ENCODE peak calls at places on chromosomes 12 and 14, in four cellular contexts. C is heart left ventricle, A is mucosa of descending colon, G is fibroblast of lung. Y is an unnamed sample.

GRCh38 chr12:6567824-6568617 is at the start of gene NOP2:
- DNase-seq in C (peak), A (peak), G (peak), Y (peak)

GRCh38 chr14:30389901-30390394 is 169.0 kb upstream of the G2E3 start:
- DNase-seq in C (no peak), A (no peak), G (no peak), Y (no peak)

GRCh38 chr12:94643585-94643984 is 6.8 kb downstream of the TMCC3 start:
- DNase-seq in C (no peak), A (no peak), G (no peak), Y (no peak)

GRCh38 chr12:71472441-71472911 is 32.9 kb downstream of the LGR5 start:
- DNase-seq in C (no peak), A (no peak), G (no peak), Y (no peak)

GRCh38 chr14:24715239-24715638 is 81.2 kb upstream of the GZMB start:
- DNase-seq in C (no peak), A (no peak), G (no peak), Y (no peak)

GRCh38 chr14:99427632-99428315 is 52.9 kb downstream of the SETD3 start:
- DNase-seq in C (no peak), A (no peak), G (no peak), Y (peak)

GRCh38 chr12:69570545-69571399 is 14.5 kb upstream of the CCT2 start:
- DNase-seq in C (peak), A (no peak), G (peak), Y (no peak)

GRCh38 chr12:62613092-62613491 is 146.5 kb downstream of the MON2 start:
- DNase-seq in C (no peak), A (no peak), G (no peak), Y (no peak)

GRCh38 chr12:115313929-115314328 is 630.0 kb upstream of the TBX3 start:
- DNase-seq in C (no peak), A (no peak), G (peak), Y (no peak)

GRCh38 chr14:74526854-74527585 is 33.5 kb downstream of the ISCA2 start:
- DNase-seq in C (no peak), A (no peak), G (no peak), Y (no peak)

GRCh38 chr14:68968051-68968450 is 11.1 kb downstream of the ACTN1 start:
- DNase-seq in C (no peak), A (no peak), G (no peak), Y (no peak)

GRCh38 chr14:72830786-72831583 is 62.9 kb downstream of the DPF3 start:
- DNase-seq in C (peak), A (peak), G (peak), Y (no peak)

GRCh38 chr14:101022121-101022520 is 118.6 kb upstream of the RTL1 start:
- DNase-seq in C (peak), A (no peak), G (no peak), Y (no peak)

GRCh38 chr12:75526655-75527511 is 15.5 kb upstream of the KRR1 start:
- DNase-seq in C (no peak), A (peak), G (peak), Y (no peak)

GRCh38 chr14:51004801-51005526 is 60.7 kb upstream of the PYGL start:
- DNase-seq in C (no peak), A (no peak), G (peak), Y (no peak)

GRCh38 chr12:62347922-62348650 is 87.9 kb downstream of the USP15 start:
- DNase-seq in C (no peak), A (no peak), G (peak), Y (no peak)

GRCh38 chr12:65162609-65163008 is 6.8 kb upstream of the LEMD3 start:
- DNase-seq in C (no peak), A (no peak), G (no peak), Y (no peak)

GRCh38 chr12:49019435-49020317 is 1.1 kb upstream of the PRKAG1 start:
- DNase-seq in C (no peak), A (no peak), G (peak), Y (no peak)

DNA sequence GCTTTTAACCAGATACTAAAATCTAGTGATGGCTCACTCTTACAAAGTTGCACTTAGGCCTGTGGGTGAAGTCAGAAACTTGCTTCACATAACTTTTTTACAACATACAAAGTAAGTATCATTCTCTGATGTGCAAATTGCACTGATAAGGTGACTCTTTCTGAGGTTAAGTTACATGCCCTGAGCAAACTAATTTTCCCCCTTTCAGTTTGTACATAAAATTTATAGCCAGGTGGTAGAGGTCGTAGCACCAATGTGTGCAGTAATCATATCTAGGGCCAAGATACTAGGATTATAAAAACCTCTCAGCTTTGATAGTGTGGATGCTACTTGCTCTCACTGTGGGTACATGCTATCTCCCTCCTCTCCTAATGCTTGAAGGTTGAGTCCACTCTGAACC is 130.7 kb upstream of the CPNE8 start:
- DNase-seq in C (no peak), A (no peak), G (no peak), Y (no peak)
- H3K4me3 ChIP-seq in C (no peak), A (no peak), G (no peak), Y (no peak)

GRCh38 chr12:10365716-10366433 is 24.0 kb downstream of the KLRK1 start:
- DNase-seq in C (no peak), A (no peak), G (peak), Y (no peak)
- TF ChIP-seq CTCF in C (no peak), A (peak), G (peak), Y (peak)

DNA sequence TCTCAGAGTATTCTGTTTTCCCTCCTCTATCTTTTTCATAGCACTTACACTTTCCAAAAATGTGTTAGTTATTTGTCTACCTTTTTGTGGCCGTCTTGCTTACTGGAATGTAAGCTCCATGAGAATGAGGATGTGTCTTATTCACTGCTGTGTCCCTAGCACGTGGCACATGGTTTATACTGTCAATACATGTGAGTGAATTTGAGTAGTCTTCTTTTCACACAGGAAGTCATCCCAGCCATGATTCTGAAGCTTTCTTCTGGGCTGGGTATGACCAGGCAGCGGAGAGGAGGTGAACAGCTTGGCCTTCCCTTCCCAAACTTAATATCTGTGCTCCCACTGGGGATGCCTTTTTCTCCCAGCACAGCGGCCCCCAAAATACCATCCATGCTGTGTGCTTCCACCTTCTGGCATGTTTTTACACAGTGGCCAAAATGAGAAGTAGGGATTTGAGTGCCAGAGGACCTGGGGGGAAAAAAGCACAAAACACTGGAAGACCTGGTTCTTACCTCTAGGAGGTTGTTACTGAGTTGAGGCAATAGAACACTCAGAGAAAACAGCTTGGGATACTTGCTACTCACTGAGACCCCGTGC is 10.3 kb downstream of the PLEKHG3 start:
- DNase-seq in C (no peak), A (no peak), G (no peak), Y (no peak)
- H3K4me3 ChIP-seq in C (no peak), A (no peak), G (no peak), Y (no peak)

DNA sequence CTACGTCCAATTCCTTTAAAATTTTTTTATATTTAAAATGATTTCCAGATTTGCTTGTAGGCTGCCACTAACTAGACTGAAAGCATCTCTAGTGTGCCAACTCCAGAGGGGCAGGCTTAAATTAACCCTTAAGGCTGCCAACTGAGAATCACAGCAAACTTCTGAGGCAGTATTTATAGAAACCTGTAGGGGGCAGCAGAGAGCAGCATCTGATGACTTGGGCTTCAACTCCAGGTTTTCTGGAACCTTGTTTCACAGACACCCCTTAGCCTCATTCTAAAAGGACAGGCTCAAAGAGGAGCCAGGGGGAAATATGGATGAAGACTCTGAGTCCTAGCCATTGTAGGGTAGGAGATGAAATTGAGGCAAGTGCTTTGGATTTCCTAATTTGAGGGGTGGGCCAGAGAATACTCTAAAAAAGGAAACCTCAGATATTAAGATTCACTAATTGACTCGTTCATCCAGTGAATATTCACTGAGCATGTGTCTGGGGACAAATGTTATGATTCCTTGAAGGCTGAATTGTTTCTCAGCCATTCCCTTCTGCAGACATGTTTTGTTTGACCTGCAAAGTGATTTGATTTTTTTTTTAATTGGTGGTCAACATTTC is 63.3 kb upstream of the HSPB8 start:
- DNase-seq in C (peak), A (no peak), G (peak), Y (no peak)
- TF ChIP-seq CTCF in C (peak), A (peak), G (peak), Y (peak)